ENCODE peak calls at places on chromosome 17, in five cellular contexts. One of them, this sample, is unnamed.

GRCh38 chr17:32275060-32276042 is 9.7 kb downstream of the RHBDL3 start:
- DNase-seq in progenitor cell of endocrine pancreas: no peak
- DNase-seq in psoas muscle: peak
- DNase-seq in CD8-positive, alpha-beta T cell: no peak
- DNase-seq in GM23338: peak
- DNase-seq in this sample: no peak

GRCh38 chr17:38740806-38741205 is 7.3 kb downstream of the PCGF2 start:
- DNase-seq in psoas muscle: no peak
- DNase-seq in CD8-positive, alpha-beta T cell: no peak
- DNase-seq in progenitor cell of endocrine pancreas: no peak
- DNase-seq in GM23338: no peak
- DNase-seq in this sample: no peak

GRCh38 chr17:66431910-66432309 is 129.5 kb downstream of the PRKCA start:
- DNase-seq in CD8-positive, alpha-beta T cell: no peak
- DNase-seq in psoas muscle: no peak
- DNase-seq in GM23338: no peak
- DNase-seq in progenitor cell of endocrine pancreas: no peak
- DNase-seq in this sample: no peak

GRCh38 chr17:77373298-77374169 is 232.8 kb downstream of the SEC14L1 start:
- DNase-seq in psoas muscle: peak
- DNase-seq in GM23338: peak
- DNase-seq in progenitor cell of endocrine pancreas: peak
- DNase-seq in CD8-positive, alpha-beta T cell: peak
- DNase-seq in this sample: no peak

GRCh38 chr17:49910858-49911204 is 58.2 kb upstream of the DLX4 start:
- DNase-seq in psoas muscle: no peak
- DNase-seq in CD8-positive, alpha-beta T cell: no peak
- DNase-seq in GM23338: peak
- DNase-seq in progenitor cell of endocrine pancreas: no peak
- DNase-seq in this sample: no peak

GRCh38 chr17:64129515-64129764 is 504 bp downstream of the ERN1 start:
- DNase-seq in GM23338: peak
- DNase-seq in progenitor cell of endocrine pancreas: no peak
- DNase-seq in psoas muscle: no peak
- DNase-seq in CD8-positive, alpha-beta T cell: no peak
- DNase-seq in this sample: no peak

GRCh38 chr17:61235821-61236197 is 163.8 kb upstream of the TBX2 start:
- DNase-seq in progenitor cell of endocrine pancreas: no peak
- DNase-seq in GM23338: no peak
- DNase-seq in CD8-positive, alpha-beta T cell: no peak
- DNase-seq in psoas muscle: no peak
- DNase-seq in this sample: no peak

GRCh38 chr17:45873728-45874127 is 20.6 kb upstream of the MAPT start:
- DNase-seq in CD8-positive, alpha-beta T cell: no peak
- DNase-seq in progenitor cell of endocrine pancreas: no peak
- DNase-seq in psoas muscle: no peak
- DNase-seq in GM23338: no peak
- DNase-seq in this sample: no peak

GRCh38 chr17:62627219-62627903 is at the start of gene MRC2:
- DNase-seq in progenitor cell of endocrine pancreas: peak
- DNase-seq in GM23338: peak
- DNase-seq in psoas muscle: peak
- DNase-seq in CD8-positive, alpha-beta T cell: no peak
- DNase-seq in this sample: peak

GRCh38 chr17:22266231-22266630 is 573.9 kb downstream of the KCNJ18 start:
- DNase-seq in CD8-positive, alpha-beta T cell: no peak
- DNase-seq in GM23338: no peak
- DNase-seq in progenitor cell of endocrine pancreas: no peak
- DNase-seq in psoas muscle: no peak
- DNase-seq in this sample: no peak

GRCh38 chr17:45221081-45221996 is at the start of gene FMNL1:
- DNase-seq in progenitor cell of endocrine pancreas: no peak
- DNase-seq in GM23338: peak
- DNase-seq in CD8-positive, alpha-beta T cell: peak
- DNase-seq in psoas muscle: peak
- DNase-seq in this sample: no peak

GRCh38 chr17:74569392-74570003 is 2.2 kb upstream of the CD300H start:
- DNase-seq in CD8-positive, alpha-beta T cell: no peak
- DNase-seq in psoas muscle: peak
- DNase-seq in progenitor cell of endocrine pancreas: no peak
- DNase-seq in GM23338: peak
- DNase-seq in this sample: peak

GRCh38 chr17:59361916-59362810 is 30.7 kb downstream of the YPEL2 start:
- DNase-seq in psoas muscle: no peak
- DNase-seq in progenitor cell of endocrine pancreas: no peak
- DNase-seq in CD8-positive, alpha-beta T cell: peak
- DNase-seq in GM23338: no peak
- DNase-seq in this sample: no peak

GRCh38 chr17:49910094-49910857 is 58.7 kb upstream of the DLX4 start:
- DNase-seq in progenitor cell of endocrine pancreas: no peak
- DNase-seq in GM23338: peak
- DNase-seq in CD8-positive, alpha-beta T cell: peak
- DNase-seq in psoas muscle: no peak
- DNase-seq in this sample: no peak

GRCh38 chr17:66426397-66427033 is 124.1 kb downstream of the PRKCA start:
- DNase-seq in progenitor cell of endocrine pancreas: no peak
- DNase-seq in CD8-positive, alpha-beta T cell: peak
- DNase-seq in GM23338: peak
- DNase-seq in psoas muscle: no peak
- DNase-seq in this sample: no peak

GRCh38 chr17:32318071-32318470 is 23.9 kb downstream of the C17orf75 start:
- DNase-seq in progenitor cell of endocrine pancreas: no peak
- DNase-seq in psoas muscle: no peak
- DNase-seq in CD8-positive, alpha-beta T cell: no peak
- DNase-seq in GM23338: no peak
- DNase-seq in this sample: no peak

GRCh38 chr17:72125226-72125651 is 4.4 kb downstream of the SOX9 start:
- DNase-seq in CD8-positive, alpha-beta T cell: no peak
- DNase-seq in GM23338: no peak
- DNase-seq in psoas muscle: no peak
- DNase-seq in progenitor cell of endocrine pancreas: no peak
- DNase-seq in this sample: no peak

GRCh38 chr17:36524428-36524876 is 10.2 kb downstream of the MYO19 start:
- DNase-seq in CD8-positive, alpha-beta T cell: no peak
- DNase-seq in psoas muscle: no peak
- DNase-seq in progenitor cell of endocrine pancreas: no peak
- DNase-seq in GM23338: no peak
- DNase-seq in this sample: no peak

GRCh38 chr17:44558349-44559287 is 1.3 kb downstream of the FZD2 start:
- DNase-seq in psoas muscle: no peak
- DNase-seq in GM23338: peak
- DNase-seq in progenitor cell of endocrine pancreas: no peak
- DNase-seq in CD8-positive, alpha-beta T cell: no peak
- DNase-seq in this sample: no peak

GRCh38 chr17:39729280-39729851 is 966 bp downstream of the MIEN1 start:
- DNase-seq in GM23338: no peak
- DNase-seq in progenitor cell of endocrine pancreas: no peak
- DNase-seq in CD8-positive, alpha-beta T cell: no peak
- DNase-seq in psoas muscle: no peak
- DNase-seq in this sample: no peak

GRCh38 chr17:45346255-45347015 is 29.6 kb upstream of the MAP3K14 start:
- DNase-seq in GM23338: no peak
- DNase-seq in progenitor cell of endocrine pancreas: no peak
- DNase-seq in CD8-positive, alpha-beta T cell: no peak
- DNase-seq in psoas muscle: peak
- DNase-seq in this sample: no peak

GRCh38 chr17:48546924-48547838 is 2.3 kb upstream of the HOXB2 start:
- DNase-seq in GM23338: no peak
- DNase-seq in psoas muscle: no peak
- DNase-seq in progenitor cell of endocrine pancreas: no peak
- DNase-seq in CD8-positive, alpha-beta T cell: no peak
- DNase-seq in this sample: no peak

GRCh38 chr17:22435231-22435974 is 743.1 kb downstream of the KCNJ18 start:
- DNase-seq in psoas muscle: no peak
- DNase-seq in GM23338: no peak
- DNase-seq in progenitor cell of endocrine pancreas: no peak
- DNase-seq in CD8-positive, alpha-beta T cell: no peak
- DNase-seq in this sample: no peak

DNA sequence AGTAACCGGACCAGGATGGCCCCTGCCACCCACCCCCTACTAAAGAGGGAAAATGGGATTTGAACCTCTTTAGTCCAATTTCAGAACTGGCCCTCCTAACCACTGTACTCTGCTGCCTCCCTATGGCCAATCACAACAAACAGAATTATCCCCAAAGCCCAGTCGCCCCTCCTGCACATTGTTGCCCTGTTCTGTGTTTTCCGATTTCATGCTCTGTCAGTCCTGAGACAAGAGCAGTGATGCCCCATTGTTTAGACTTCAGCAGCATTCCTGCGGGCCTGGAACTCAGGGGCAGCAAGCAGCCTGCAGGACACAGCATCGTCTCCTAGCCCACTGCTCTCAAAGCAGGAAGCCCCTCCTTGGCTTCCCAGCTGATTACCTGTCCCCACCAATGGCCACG is 20.5 kb upstream of the KLHL11 start:
- DNase-seq in psoas muscle: no peak
- DNase-seq in CD8-positive, alpha-beta T cell: no peak
- DNase-seq in progenitor cell of endocrine pancreas: no peak
- DNase-seq in GM23338: peak
- DNase-seq in this sample: no peak
- TF ChIP-seq CTCF in psoas muscle: peak
- TF ChIP-seq CTCF in CD8-positive, alpha-beta T cell: no peak
- TF ChIP-seq CTCF in progenitor cell of endocrine pancreas: peak
- TF ChIP-seq CTCF in GM23338: peak
- TF ChIP-seq CTCF in this sample: no peak

DNA sequence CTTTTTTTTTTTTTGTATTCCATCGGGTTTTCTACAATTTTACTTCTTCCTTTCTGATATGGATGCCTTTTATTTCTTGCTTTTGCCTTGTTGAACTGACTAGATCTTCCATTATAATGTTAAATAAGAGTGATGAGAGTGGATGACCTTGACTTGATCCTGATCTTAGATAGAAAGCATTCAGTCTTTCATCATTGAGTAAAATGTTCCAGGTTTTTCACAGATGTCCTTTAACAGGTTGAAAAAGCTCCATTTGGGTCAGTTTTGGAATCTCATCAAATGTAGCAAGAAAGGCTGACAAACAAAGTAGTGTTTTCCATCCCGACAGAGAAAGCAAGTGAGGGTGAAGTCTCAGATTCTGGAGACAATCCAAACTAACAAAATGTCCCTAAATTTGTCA is 27.2 kb upstream of the WIPI1 start:
- DNase-seq in CD8-positive, alpha-beta T cell: no peak
- DNase-seq in psoas muscle: no peak
- DNase-seq in GM23338: no peak
- DNase-seq in progenitor cell of endocrine pancreas: no peak
- DNase-seq in this sample: no peak
- TF ChIP-seq CTCF in CD8-positive, alpha-beta T cell: no peak
- TF ChIP-seq CTCF in psoas muscle: no peak
- TF ChIP-seq CTCF in GM23338: no peak
- TF ChIP-seq CTCF in progenitor cell of endocrine pancreas: no peak
- TF ChIP-seq CTCF in this sample: no peak

GRCh38 chr17:12094336-12094735 is 73.7 kb downstream of the MAP2K4 start:
- DNase-seq in GM23338: no peak
- DNase-seq in psoas muscle: no peak
- DNase-seq in progenitor cell of endocrine pancreas: no peak
- DNase-seq in CD8-positive, alpha-beta T cell: no peak
- DNase-seq in this sample: no peak
- TF ChIP-seq CTCF in GM23338: no peak
- TF ChIP-seq CTCF in psoas muscle: no peak
- TF ChIP-seq CTCF in progenitor cell of endocrine pancreas: no peak
- TF ChIP-seq CTCF in CD8-positive, alpha-beta T cell: no peak
- TF ChIP-seq CTCF in this sample: no peak

GRCh38 chr17:81238815-81239713 is at the start of the genes NDUFAF8 and TEPSIN:
- DNase-seq in GM23338: peak
- DNase-seq in psoas muscle: peak
- DNase-seq in CD8-positive, alpha-beta T cell: peak
- DNase-seq in progenitor cell of endocrine pancreas: peak
- DNase-seq in this sample: peak
- TF ChIP-seq CTCF in GM23338: no peak
- TF ChIP-seq CTCF in psoas muscle: no peak
- TF ChIP-seq CTCF in CD8-positive, alpha-beta T cell: no peak
- TF ChIP-seq CTCF in progenitor cell of endocrine pancreas: no peak
- TF ChIP-seq CTCF in this sample: peak

DNA sequence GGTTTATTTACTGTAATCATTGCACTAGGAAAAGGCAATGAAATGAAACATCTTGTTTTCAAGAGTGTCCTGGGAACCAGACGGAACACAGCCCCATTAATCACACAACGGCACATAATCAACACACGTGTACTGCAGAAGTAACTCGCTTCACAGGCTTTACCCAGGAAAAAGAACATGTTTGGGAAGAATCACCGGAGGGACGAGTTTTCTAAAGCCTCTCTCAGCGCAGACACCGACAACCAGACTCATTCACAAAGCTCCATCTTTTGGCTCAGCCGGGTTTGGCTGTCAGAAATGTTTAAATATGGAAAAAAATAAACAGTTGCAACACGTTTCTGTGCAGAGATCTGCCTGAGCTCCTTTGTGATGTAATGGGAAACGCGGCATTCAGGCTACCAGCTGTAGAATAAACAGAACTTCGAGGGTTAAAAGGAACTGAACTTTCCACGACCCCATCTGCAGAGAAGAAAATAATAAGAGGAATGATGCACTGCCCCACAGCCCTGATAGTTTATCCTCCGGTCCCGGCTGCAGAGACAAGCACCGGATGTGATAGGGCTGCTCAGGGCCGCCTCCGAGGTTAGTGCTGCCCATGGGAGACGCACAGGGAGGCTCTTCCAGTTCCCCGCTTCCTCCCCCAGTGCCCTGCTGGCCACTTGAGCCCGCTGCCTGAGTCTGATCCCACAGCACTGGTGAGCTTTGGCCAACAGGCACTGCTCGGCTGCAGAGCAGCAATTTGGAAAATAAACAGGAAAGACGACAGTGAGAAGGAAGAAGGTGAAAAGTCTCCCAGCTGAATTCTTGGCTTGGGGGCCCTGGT is 119.8 kb downstream of the HIC1 start:
- DNase-seq in psoas muscle: peak
- DNase-seq in GM23338: peak
- DNase-seq in progenitor cell of endocrine pancreas: no peak
- DNase-seq in CD8-positive, alpha-beta T cell: no peak
- DNase-seq in this sample: no peak
- TF ChIP-seq CTCF in psoas muscle: no peak
- TF ChIP-seq CTCF in GM23338: no peak
- TF ChIP-seq CTCF in progenitor cell of endocrine pancreas: no peak
- TF ChIP-seq CTCF in CD8-positive, alpha-beta T cell: no peak
- TF ChIP-seq CTCF in this sample: no peak

GRCh38 chr17:7435676-7436555 is 681 bp downstream of the TMEM102 start:
- DNase-seq in psoas muscle: peak
- DNase-seq in CD8-positive, alpha-beta T cell: peak
- DNase-seq in GM23338: peak
- DNase-seq in progenitor cell of endocrine pancreas: peak
- DNase-seq in this sample: no peak
- TF ChIP-seq CTCF in psoas muscle: no peak
- TF ChIP-seq CTCF in CD8-positive, alpha-beta T cell: peak
- TF ChIP-seq CTCF in GM23338: peak
- TF ChIP-seq CTCF in progenitor cell of endocrine pancreas: peak
- TF ChIP-seq CTCF in this sample: no peak